ENCODE peak calls at places on chromosome 22, in five cellular contexts. One of them, this sample, is unnamed.

GRCh38 chr22:49880281-49880680 is 26.6 kb downstream of the ZBED4 start:
- DNase-seq in HFFc6: no peak
- DNase-seq in GM10248: peak
- DNase-seq in AG04450: no peak
- DNase-seq in ascending aorta: no peak
- DNase-seq in this sample: no peak

GRCh38 chr22:47213571-47214230 is 451.3 kb downstream of the TBC1D22A start:
- DNase-seq in HFFc6: no peak
- DNase-seq in GM10248: peak
- DNase-seq in AG04450: no peak
- DNase-seq in ascending aorta: no peak
- DNase-seq in this sample: peak

GRCh38 chr22:50656122-50657070 is 16.2 kb upstream of the SHANK3 start:
- DNase-seq in HFFc6: peak
- DNase-seq in GM10248: no peak
- DNase-seq in AG04450: no peak
- DNase-seq in ascending aorta: no peak
- DNase-seq in this sample: peak

GRCh38 chr22:27843441-27843840 is 41.9 kb upstream of the MN1 start:
- DNase-seq in HFFc6: no peak
- DNase-seq in GM10248: no peak
- DNase-seq in AG04450: no peak
- DNase-seq in ascending aorta: no peak
- DNase-seq in this sample: no peak

GRCh38 chr22:46347646-46348045 is 12.1 kb downstream of the TRMU start:
- DNase-seq in HFFc6: no peak
- DNase-seq in GM10248: no peak
- DNase-seq in AG04450: no peak
- DNase-seq in ascending aorta: no peak
- DNase-seq in this sample: no peak

GRCh38 chr22:22914726-22915669 is 27.4 kb downstream of the IGLL5 start:
- DNase-seq in HFFc6: no peak
- DNase-seq in GM10248: no peak
- DNase-seq in AG04450: no peak
- DNase-seq in ascending aorta: no peak
- DNase-seq in this sample: no peak

GRCh38 chr22:50526849-50527801 is 1.7 kb upstream of the SCO2 start:
- DNase-seq in HFFc6: no peak
- DNase-seq in GM10248: peak
- DNase-seq in AG04450: no peak
- DNase-seq in ascending aorta: no peak
- DNase-seq in this sample: peak

GRCh38 chr22:27982630-27983180 is 63.6 kb upstream of the PITPNB start:
- DNase-seq in HFFc6: no peak
- DNase-seq in GM10248: no peak
- DNase-seq in AG04450: no peak
- DNase-seq in ascending aorta: no peak
- DNase-seq in this sample: no peak

GRCh38 chr22:29313126-29314071 is 2.1 kb downstream of the RASL10A start:
- DNase-seq in HFFc6: no peak
- DNase-seq in GM10248: no peak
- DNase-seq in AG04450: no peak
- DNase-seq in ascending aorta: no peak
- DNase-seq in this sample: no peak

GRCh38 chr22:24424901-24425775 is 2.3 kb upstream of the ADORA2A start:
- DNase-seq in HFFc6: no peak
- DNase-seq in GM10248: no peak
- DNase-seq in AG04450: no peak
- DNase-seq in ascending aorta: no peak
- DNase-seq in this sample: no peak

GRCh38 chr22:50502096-50502495 is 5.4 kb downstream of the LMF2 start:
- DNase-seq in HFFc6: no peak
- DNase-seq in GM10248: no peak
- DNase-seq in AG04450: no peak
- DNase-seq in ascending aorta: no peak
- DNase-seq in this sample: no peak

GRCh38 chr22:30183861-30184278 is 62.7 kb downstream of the LIF start:
- DNase-seq in HFFc6: no peak
- DNase-seq in GM10248: no peak
- DNase-seq in AG04450: no peak
- DNase-seq in ascending aorta: no peak
- DNase-seq in this sample: no peak

GRCh38 chr22:49678137-49678841 is 149.4 kb downstream of the BRD1 start:
- DNase-seq in HFFc6: no peak
- DNase-seq in GM10248: no peak
- DNase-seq in AG04450: no peak
- DNase-seq in ascending aorta: no peak
- DNase-seq in this sample: no peak

GRCh38 chr22:27063381-27063780 is 406.0 kb downstream of the MIAT start:
- DNase-seq in HFFc6: no peak
- DNase-seq in GM10248: no peak
- DNase-seq in AG04450: no peak
- DNase-seq in ascending aorta: no peak
- DNase-seq in this sample: no peak

GRCh38 chr22:35021166-35021565 is 44.8 kb upstream of the ISX start:
- DNase-seq in HFFc6: no peak
- DNase-seq in GM10248: no peak
- DNase-seq in AG04450: no peak
- DNase-seq in ascending aorta: no peak
- DNase-seq in this sample: no peak

GRCh38 chr22:23786752-23787599 is at the start of gene SMARCB1:
- DNase-seq in HFFc6: peak
- DNase-seq in GM10248: peak
- DNase-seq in AG04450: peak
- DNase-seq in ascending aorta: peak
- DNase-seq in this sample: peak

GRCh38 chr22:27476729-27477128 is 324.8 kb downstream of the MN1 start:
- DNase-seq in HFFc6: peak
- DNase-seq in GM10248: no peak
- DNase-seq in AG04450: no peak
- DNase-seq in ascending aorta: no peak
- DNase-seq in this sample: peak

GRCh38 chr22:35482311-35482710 is 58.3 kb upstream of the RASD2 start:
- DNase-seq in HFFc6: no peak
- DNase-seq in GM10248: no peak
- DNase-seq in AG04450: no peak
- DNase-seq in ascending aorta: no peak
- DNase-seq in this sample: no peak

GRCh38 chr22:49658902-49659280 is 168.8 kb downstream of the BRD1 start:
- DNase-seq in HFFc6: no peak
- DNase-seq in GM10248: no peak
- DNase-seq in AG04450: no peak
- DNase-seq in ascending aorta: no peak
- DNase-seq in this sample: no peak

GRCh38 chr22:33380789-33381530 is 322.8 kb upstream of the SYN3 start:
- DNase-seq in HFFc6: peak
- DNase-seq in GM10248: no peak
- DNase-seq in AG04450: peak
- DNase-seq in ascending aorta: no peak
- DNase-seq in this sample: peak

GRCh38 chr22:18044548-18045271 is 20.3 kb upstream of the MICAL3 start:
- DNase-seq in HFFc6: no peak
- DNase-seq in GM10248: no peak
- DNase-seq in AG04450: no peak
- DNase-seq in ascending aorta: no peak
- DNase-seq in this sample: no peak

GRCh38 chr22:28978158-28978557 is 83.5 kb downstream of the C22orf31 start:
- DNase-seq in HFFc6: no peak
- DNase-seq in GM10248: no peak
- DNase-seq in AG04450: no peak
- DNase-seq in ascending aorta: no peak
- DNase-seq in this sample: peak

GRCh38 chr22:24505337-24505736 is 10.2 kb downstream of the UPB1 start:
- DNase-seq in HFFc6: no peak
- DNase-seq in GM10248: no peak
- DNase-seq in AG04450: no peak
- DNase-seq in ascending aorta: no peak
- DNase-seq in this sample: no peak

GRCh38 chr22:49994361-49995058 is 18.1 kb downstream of the IL17REL start:
- DNase-seq in HFFc6: no peak
- DNase-seq in GM10248: no peak
- DNase-seq in AG04450: no peak
- DNase-seq in ascending aorta: no peak
- DNase-seq in this sample: no peak

DNA sequence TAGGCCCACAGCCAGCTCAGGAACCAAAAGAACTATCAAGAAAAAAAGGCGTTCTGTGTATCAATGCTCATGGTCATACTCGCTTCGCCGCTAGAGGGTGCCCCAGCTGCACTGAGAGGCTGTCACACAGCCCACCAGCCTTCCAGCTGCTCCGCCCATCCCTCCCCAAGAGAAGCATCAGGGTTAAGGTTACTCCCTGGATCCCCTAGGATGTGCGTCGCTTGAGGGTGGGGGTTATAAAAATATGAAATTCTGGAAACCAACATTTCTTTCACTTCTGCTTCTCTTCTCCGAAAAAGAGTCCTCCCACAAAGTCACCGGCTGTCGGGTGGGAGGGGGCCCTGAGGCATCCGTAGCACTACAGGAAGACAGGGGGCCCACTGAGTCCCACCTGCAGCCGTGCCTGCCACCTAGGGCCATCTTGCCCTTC is 1.7 kb downstream of the CBX6 start:
- DNase-seq in HFFc6: peak
- DNase-seq in GM10248: peak
- DNase-seq in AG04450: peak
- DNase-seq in ascending aorta: peak
- DNase-seq in this sample: peak
- TF ChIP-seq CTCF in HFFc6: peak
- TF ChIP-seq CTCF in GM10248: peak
- TF ChIP-seq CTCF in AG04450: peak
- TF ChIP-seq CTCF in ascending aorta: peak
- TF ChIP-seq CTCF in this sample: peak

GRCh38 chr22:39212721-39213376 is 31.9 kb downstream of the PDGFB start:
- DNase-seq in HFFc6: peak
- DNase-seq in GM10248: no peak
- DNase-seq in AG04450: no peak
- DNase-seq in ascending aorta: no peak
- DNase-seq in this sample: peak
- TF ChIP-seq CTCF in HFFc6: peak
- TF ChIP-seq CTCF in GM10248: no peak
- TF ChIP-seq CTCF in AG04450: no peak
- TF ChIP-seq CTCF in ascending aorta: no peak
- TF ChIP-seq CTCF in this sample: no peak

DNA sequence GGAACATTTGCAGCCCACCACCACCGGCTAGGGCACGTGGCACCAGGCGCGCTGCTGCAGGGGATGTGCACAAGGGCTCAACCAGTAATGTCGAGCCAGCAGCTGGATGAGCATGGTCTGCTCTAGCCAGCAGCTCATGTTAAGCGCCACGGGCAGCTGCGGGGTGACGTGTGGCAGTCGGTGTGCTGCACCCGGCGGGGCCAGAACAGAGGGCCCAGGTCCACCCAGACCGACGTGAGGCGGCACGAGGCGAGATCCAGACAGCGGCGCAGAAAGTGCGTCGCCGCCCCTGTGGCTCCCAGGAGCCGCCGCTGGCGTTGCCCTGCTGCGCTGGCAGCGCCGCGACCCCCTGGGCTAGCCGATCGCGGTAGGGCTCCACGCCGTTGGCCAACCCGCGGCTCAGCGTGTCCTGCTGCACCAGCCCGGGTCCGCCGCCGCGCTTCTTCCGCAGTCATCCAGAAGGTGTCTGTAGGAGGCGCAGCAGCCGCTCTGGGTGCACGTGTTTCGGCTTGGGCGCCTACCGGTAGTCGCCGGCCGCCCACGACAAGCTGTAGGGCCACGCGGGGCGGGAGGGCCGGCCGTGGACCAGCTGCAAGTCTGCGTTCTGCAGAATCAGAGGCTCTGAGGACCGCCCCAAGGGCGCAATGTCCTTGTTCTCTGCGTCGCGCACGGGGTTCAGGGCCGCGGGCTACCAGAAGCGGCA is 4.6 kb upstream of the GALR3 start:
- DNase-seq in HFFc6: peak
- DNase-seq in GM10248: peak
- DNase-seq in AG04450: no peak
- DNase-seq in ascending aorta: no peak
- DNase-seq in this sample: no peak
- TF ChIP-seq CTCF in HFFc6: peak
- TF ChIP-seq CTCF in GM10248: peak
- TF ChIP-seq CTCF in AG04450: peak
- TF ChIP-seq CTCF in ascending aorta: peak
- TF ChIP-seq CTCF in this sample: no peak

DNA sequence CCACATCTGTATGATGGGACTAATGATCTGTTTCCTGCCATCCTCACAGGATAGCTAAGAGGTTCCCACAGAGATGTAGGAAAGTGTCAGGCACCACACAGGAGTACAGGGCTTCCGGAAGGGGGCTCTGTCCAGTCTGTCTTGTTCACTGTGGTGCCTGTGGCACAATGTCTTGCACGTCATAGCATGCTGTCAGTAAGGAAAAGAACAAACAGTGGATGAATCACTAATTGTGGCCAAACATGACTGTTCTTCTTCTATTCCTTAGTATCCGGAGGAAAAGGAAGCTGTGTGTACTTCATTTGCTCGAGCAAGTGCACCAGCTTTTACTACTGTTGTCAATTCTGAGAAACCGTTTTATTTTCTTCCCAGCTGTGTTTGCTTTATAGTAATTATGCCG is 73.4 kb upstream of the YWHAH start:
- DNase-seq in HFFc6: peak
- DNase-seq in GM10248: no peak
- DNase-seq in AG04450: no peak
- DNase-seq in ascending aorta: no peak
- DNase-seq in this sample: peak
- TF ChIP-seq CTCF in HFFc6: peak
- TF ChIP-seq CTCF in GM10248: no peak
- TF ChIP-seq CTCF in AG04450: peak
- TF ChIP-seq CTCF in ascending aorta: no peak
- TF ChIP-seq CTCF in this sample: peak

DNA sequence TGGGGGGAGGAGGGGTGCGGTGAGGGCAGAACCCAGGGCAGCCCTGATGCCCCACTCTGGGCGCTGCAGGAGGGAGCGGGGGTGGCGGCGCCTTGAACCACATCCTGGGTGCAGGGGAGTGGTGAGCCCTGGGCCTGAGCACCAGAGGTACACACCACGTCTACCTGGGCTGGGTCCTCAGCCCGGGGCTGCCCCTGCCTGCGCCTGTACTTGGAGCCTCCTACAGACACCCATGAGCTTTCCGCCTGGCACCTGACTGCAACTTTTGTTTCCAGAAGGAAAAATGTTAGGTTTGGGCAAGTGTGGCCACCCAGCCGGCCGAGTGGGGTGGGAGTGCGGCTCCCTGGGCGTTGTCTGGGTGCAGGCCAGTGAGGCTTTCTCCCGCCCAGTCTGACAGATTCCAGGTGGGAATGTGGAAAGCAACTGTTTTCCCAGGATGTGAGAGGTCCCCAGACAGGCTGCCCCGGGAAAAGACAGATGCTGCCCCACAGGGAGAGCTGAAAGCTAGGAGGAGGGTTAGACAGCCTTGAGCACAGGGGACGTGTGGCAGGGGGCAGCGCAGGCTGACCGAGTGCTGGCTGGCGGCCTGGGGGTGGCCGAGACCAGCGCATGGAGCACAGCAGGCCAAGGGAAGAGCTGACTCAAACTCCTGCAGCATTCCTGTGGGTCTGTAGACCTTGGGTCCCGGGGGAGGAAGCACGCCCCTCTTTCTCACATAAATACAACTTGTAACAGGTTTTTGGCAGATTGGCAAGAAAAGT is 44.1 kb downstream of the GNB1L start:
- DNase-seq in HFFc6: no peak
- DNase-seq in GM10248: no peak
- DNase-seq in AG04450: peak
- DNase-seq in ascending aorta: no peak
- DNase-seq in this sample: no peak
- TF ChIP-seq CTCF in HFFc6: no peak
- TF ChIP-seq CTCF in GM10248: no peak
- TF ChIP-seq CTCF in AG04450: peak
- TF ChIP-seq CTCF in ascending aorta: no peak
- TF ChIP-seq CTCF in this sample: no peak